ENCODE peak calls at places on chromosomes 12 and 14, in nine cellular contexts. One of them, this sample, is unnamed.
A peak's percentile ranks its signal among the peaks of the same experiment; 100 is the strongest.

GRCh38 chr14:61482348-61483206 is 161.2 kb downstream of the PRKCH start:
- DNase-seq in IMR-90: no peak
- DNase-seq in thoracic aorta: no peak
- DNase-seq in Karpas-422: no peak
- DNase-seq in tibial artery: no peak
- DNase-seq in lower lobe of right lung: no peak
- DNase-seq in pancreas: no peak
- DNase-seq in suprapubic skin: no peak
- DNase-seq in CD4-positive, CD25-positive, alpha-beta regulatory T cell: no peak
- DNase-seq in this sample: no peak

GRCh38 chr12:88578274-88578673 is 2.0 kb downstream of the KITLG start:
- DNase-seq in IMR-90: no peak
- DNase-seq in thoracic aorta: no peak
- DNase-seq in Karpas-422: no peak
- DNase-seq in tibial artery: no peak
- DNase-seq in lower lobe of right lung: no peak
- DNase-seq in pancreas: no peak
- DNase-seq in suprapubic skin: no peak
- DNase-seq in CD4-positive, CD25-positive, alpha-beta regulatory T cell: no peak
- DNase-seq in this sample: no peak

GRCh38 chr12:128819293-128820144 is 4.2 kb downstream of the SLC15A4 start:
- DNase-seq in IMR-90: no peak
- DNase-seq in thoracic aorta: no peak
- DNase-seq in Karpas-422: peak; percentile 21
- DNase-seq in tibial artery: no peak
- DNase-seq in lower lobe of right lung: no peak
- DNase-seq in pancreas: no peak
- DNase-seq in suprapubic skin: no peak
- DNase-seq in CD4-positive, CD25-positive, alpha-beta regulatory T cell: no peak
- DNase-seq in this sample: no peak

GRCh38 chr14:45251912-45252311 is 1.1 kb downstream of the MIS18BP1 start:
- DNase-seq in IMR-90: peak; percentile 2
- DNase-seq in thoracic aorta: no peak
- DNase-seq in Karpas-422: peak; percentile 92
- DNase-seq in tibial artery: no peak
- DNase-seq in lower lobe of right lung: no peak
- DNase-seq in pancreas: no peak
- DNase-seq in suprapubic skin: no peak
- DNase-seq in CD4-positive, CD25-positive, alpha-beta regulatory T cell: no peak
- DNase-seq in this sample: no peak

GRCh38 chr12:57550628-57551549 is 1.0 kb downstream of the KIF5A start:
- DNase-seq in IMR-90: no peak
- DNase-seq in thoracic aorta: no peak
- DNase-seq in Karpas-422: peak; percentile 58
- DNase-seq in tibial artery: peak; percentile 12
- DNase-seq in lower lobe of right lung: no peak
- DNase-seq in pancreas: no peak
- DNase-seq in suprapubic skin: no peak
- DNase-seq in CD4-positive, CD25-positive, alpha-beta regulatory T cell: no peak
- DNase-seq in this sample: no peak

GRCh38 chr14:104680056-104680805 is 9.2 kb upstream of the INF2 start:
- DNase-seq in IMR-90: peak; percentile 85
- DNase-seq in thoracic aorta: no peak
- DNase-seq in Karpas-422: no peak
- DNase-seq in tibial artery: peak; percentile 90
- DNase-seq in lower lobe of right lung: peak; percentile 48
- DNase-seq in pancreas: peak; percentile 60
- DNase-seq in suprapubic skin: no peak
- DNase-seq in CD4-positive, CD25-positive, alpha-beta regulatory T cell: no peak
- DNase-seq in this sample: peak; percentile 46

GRCh38 chr14:65075628-65076325 is 26.5 kb downstream of the MAX start:
- DNase-seq in IMR-90: no peak
- DNase-seq in thoracic aorta: no peak
- DNase-seq in Karpas-422: no peak
- DNase-seq in tibial artery: no peak
- DNase-seq in lower lobe of right lung: no peak
- DNase-seq in pancreas: no peak
- DNase-seq in suprapubic skin: no peak
- DNase-seq in CD4-positive, CD25-positive, alpha-beta regulatory T cell: no peak
- DNase-seq in this sample: no peak

GRCh38 chr12:18294889-18295288 is 33.6 kb downstream of the PIK3C2G start:
- DNase-seq in IMR-90: no peak
- DNase-seq in thoracic aorta: no peak
- DNase-seq in Karpas-422: no peak
- DNase-seq in tibial artery: no peak
- DNase-seq in lower lobe of right lung: no peak
- DNase-seq in pancreas: no peak
- DNase-seq in suprapubic skin: no peak
- DNase-seq in CD4-positive, CD25-positive, alpha-beta regulatory T cell: no peak
- DNase-seq in this sample: no peak

GRCh38 chr12:29971431-29971830 is 187.7 kb upstream of the TMTC1 start:
- DNase-seq in IMR-90: no peak
- DNase-seq in thoracic aorta: no peak
- DNase-seq in Karpas-422: no peak
- DNase-seq in tibial artery: no peak
- DNase-seq in lower lobe of right lung: no peak
- DNase-seq in pancreas: no peak
- DNase-seq in suprapubic skin: no peak
- DNase-seq in CD4-positive, CD25-positive, alpha-beta regulatory T cell: no peak
- DNase-seq in this sample: no peak

GRCh38 chr14:104925941-104926609 is 1.4 kb downstream of the PLD4 start:
- DNase-seq in IMR-90: no peak
- DNase-seq in thoracic aorta: no peak
- DNase-seq in Karpas-422: peak; percentile 71
- DNase-seq in tibial artery: no peak
- DNase-seq in lower lobe of right lung: peak; percentile 43
- DNase-seq in pancreas: no peak
- DNase-seq in suprapubic skin: no peak
- DNase-seq in CD4-positive, CD25-positive, alpha-beta regulatory T cell: no peak
- DNase-seq in this sample: no peak

GRCh38 chr14:22536853-22537338 is 52.1 kb downstream of the DAD1 start:
- DNase-seq in IMR-90: peak; percentile 98
- DNase-seq in thoracic aorta: peak; percentile 83
- DNase-seq in Karpas-422: peak; percentile 75
- DNase-seq in tibial artery: peak; percentile 88
- DNase-seq in lower lobe of right lung: no peak
- DNase-seq in pancreas: no peak
- DNase-seq in suprapubic skin: no peak
- DNase-seq in CD4-positive, CD25-positive, alpha-beta regulatory T cell: peak; percentile 79
- DNase-seq in this sample: peak; percentile 60

GRCh38 chr12:50765325-50765911 is 1.5 kb downstream of the ATF1 start:
- DNase-seq in IMR-90: peak; percentile 56
- DNase-seq in thoracic aorta: no peak
- DNase-seq in Karpas-422: peak; percentile 75
- DNase-seq in tibial artery: no peak
- DNase-seq in lower lobe of right lung: no peak
- DNase-seq in pancreas: peak; percentile 30
- DNase-seq in suprapubic skin: no peak
- DNase-seq in CD4-positive, CD25-positive, alpha-beta regulatory T cell: peak; percentile 43
- DNase-seq in this sample: no peak

GRCh38 chr14:24343795-24344660 is 4.2 kb upstream of the RIPK3 start:
- DNase-seq in IMR-90: no peak
- DNase-seq in thoracic aorta: no peak
- DNase-seq in Karpas-422: no peak
- DNase-seq in tibial artery: no peak
- DNase-seq in lower lobe of right lung: no peak
- DNase-seq in pancreas: no peak
- DNase-seq in suprapubic skin: no peak
- DNase-seq in CD4-positive, CD25-positive, alpha-beta regulatory T cell: no peak
- DNase-seq in this sample: no peak

GRCh38 chr14:88264116-88264515 is 59.0 kb downstream of the KCNK10 start:
- DNase-seq in IMR-90: no peak
- DNase-seq in thoracic aorta: no peak
- DNase-seq in Karpas-422: no peak
- DNase-seq in tibial artery: no peak
- DNase-seq in lower lobe of right lung: no peak
- DNase-seq in pancreas: no peak
- DNase-seq in suprapubic skin: no peak
- DNase-seq in CD4-positive, CD25-positive, alpha-beta regulatory T cell: no peak
- DNase-seq in this sample: no peak

GRCh38 chr14:81831128-81831815 is 297.6 kb upstream of the SEL1L start:
- DNase-seq in IMR-90: no peak
- DNase-seq in thoracic aorta: peak; percentile 4
- DNase-seq in Karpas-422: no peak
- DNase-seq in tibial artery: peak; percentile 69
- DNase-seq in lower lobe of right lung: no peak
- DNase-seq in pancreas: peak; percentile 18
- DNase-seq in suprapubic skin: no peak
- DNase-seq in CD4-positive, CD25-positive, alpha-beta regulatory T cell: no peak
- DNase-seq in this sample: peak; percentile 82

GRCh38 chr14:87097021-87097420 is 896.0 kb downstream of the GALC start:
- DNase-seq in IMR-90: peak; percentile 80
- DNase-seq in thoracic aorta: no peak
- DNase-seq in Karpas-422: no peak
- DNase-seq in tibial artery: no peak
- DNase-seq in lower lobe of right lung: no peak
- DNase-seq in pancreas: no peak
- DNase-seq in suprapubic skin: no peak
- DNase-seq in CD4-positive, CD25-positive, alpha-beta regulatory T cell: no peak
- DNase-seq in this sample: no peak

GRCh38 chr12:21073129-21073528 is 57.9 kb upstream of the SLCO1B1 start:
- DNase-seq in IMR-90: no peak
- DNase-seq in thoracic aorta: no peak
- DNase-seq in Karpas-422: no peak
- DNase-seq in tibial artery: no peak
- DNase-seq in lower lobe of right lung: no peak
- DNase-seq in pancreas: no peak
- DNase-seq in suprapubic skin: no peak
- DNase-seq in CD4-positive, CD25-positive, alpha-beta regulatory T cell: no peak
- DNase-seq in this sample: no peak

GRCh38 chr12:21073822-21074460 is 57.1 kb upstream of the SLCO1B1 start:
- DNase-seq in IMR-90: no peak
- DNase-seq in thoracic aorta: no peak
- DNase-seq in Karpas-422: no peak
- DNase-seq in tibial artery: no peak
- DNase-seq in lower lobe of right lung: no peak
- DNase-seq in pancreas: no peak
- DNase-seq in suprapubic skin: no peak
- DNase-seq in CD4-positive, CD25-positive, alpha-beta regulatory T cell: no peak
- DNase-seq in this sample: no peak
- H3K9me3 ChIP-seq in IMR-90: peaks cover 16% of the 10 kb centered on the region
- H3K9me3 ChIP-seq in thoracic aorta: no peaks in the 10 kb centered on the region
- H3K9me3 ChIP-seq in Karpas-422: no peaks in the 10 kb centered on the region
- H3K9me3 ChIP-seq in tibial artery: no peaks in the 10 kb centered on the region
- H3K9me3 ChIP-seq in lower lobe of right lung: no peaks in the 10 kb centered on the region
- H3K9me3 ChIP-seq in pancreas: no peaks in the 10 kb centered on the region
- H3K9me3 ChIP-seq in suprapubic skin: peaks cover 4% of the 10 kb centered on the region
- H3K9me3 ChIP-seq in CD4-positive, CD25-positive, alpha-beta regulatory T cell: no peaks in the 10 kb centered on the region
- H3K9me3 ChIP-seq in this sample: no peaks in the 10 kb centered on the region

GRCh38 chr14:95535226-95536021 is 574 bp downstream of the GLRX5 start:
- DNase-seq in IMR-90: no peak
- DNase-seq in thoracic aorta: no peak
- DNase-seq in Karpas-422: peak; percentile 73
- DNase-seq in tibial artery: no peak
- DNase-seq in lower lobe of right lung: no peak
- DNase-seq in pancreas: peak; percentile 28
- DNase-seq in suprapubic skin: no peak
- DNase-seq in CD4-positive, CD25-positive, alpha-beta regulatory T cell: no peak
- DNase-seq in this sample: peak; percentile 42

GRCh38 chr14:95534299-95535225 is at the start of gene GLRX5:
- DNase-seq in IMR-90: peak; percentile 100
- DNase-seq in thoracic aorta: peak; percentile 99
- DNase-seq in Karpas-422: peak; percentile 100
- DNase-seq in tibial artery: peak; percentile 100
- DNase-seq in lower lobe of right lung: peak; percentile 97
- DNase-seq in pancreas: peak; percentile 99
- DNase-seq in suprapubic skin: peak; percentile 100
- DNase-seq in CD4-positive, CD25-positive, alpha-beta regulatory T cell: peak; percentile 97
- DNase-seq in this sample: peak; percentile 99

GRCh38 chr14:95537298-95538089 is 2.6 kb downstream of the GLRX5 start:
- DNase-seq in IMR-90: no peak
- DNase-seq in thoracic aorta: no peak
- DNase-seq in Karpas-422: no peak
- DNase-seq in tibial artery: no peak
- DNase-seq in lower lobe of right lung: no peak
- DNase-seq in pancreas: no peak
- DNase-seq in suprapubic skin: no peak
- DNase-seq in CD4-positive, CD25-positive, alpha-beta regulatory T cell: no peak
- DNase-seq in this sample: no peak

GRCh38 chr14:95533822-95534221 is 1.0 kb upstream of the GLRX5 start:
- DNase-seq in IMR-90: no peak
- DNase-seq in thoracic aorta: no peak
- DNase-seq in Karpas-422: peak; percentile 73
- DNase-seq in tibial artery: no peak
- DNase-seq in lower lobe of right lung: no peak
- DNase-seq in pancreas: no peak
- DNase-seq in suprapubic skin: no peak
- DNase-seq in CD4-positive, CD25-positive, alpha-beta regulatory T cell: no peak
- DNase-seq in this sample: peak; percentile 66

GRCh38 chr14:95536036-95536577 is 1.3 kb downstream of the GLRX5 start:
- DNase-seq in IMR-90: no peak
- DNase-seq in thoracic aorta: no peak
- DNase-seq in Karpas-422: no peak
- DNase-seq in tibial artery: no peak
- DNase-seq in lower lobe of right lung: no peak
- DNase-seq in pancreas: no peak
- DNase-seq in suprapubic skin: no peak
- DNase-seq in CD4-positive, CD25-positive, alpha-beta regulatory T cell: no peak
- DNase-seq in this sample: no peak
- H3K4me1 ChIP-seq in IMR-90: peaks cover 7% of the 10 kb centered on the region
- H3K4me1 ChIP-seq in thoracic aorta: peaks cover 50% of the 10 kb centered on the region
- H3K4me1 ChIP-seq in Karpas-422: peaks cover 54% of the 10 kb centered on the region
- H3K4me1 ChIP-seq in tibial artery: no peaks in the 10 kb centered on the region
- H3K4me1 ChIP-seq in lower lobe of right lung: peaks cover 59% of the 10 kb centered on the region
- H3K4me1 ChIP-seq in pancreas: peaks cover 44% of the 10 kb centered on the region
- H3K4me1 ChIP-seq in suprapubic skin: peaks cover 63% of the 10 kb centered on the region
- H3K4me1 ChIP-seq in CD4-positive, CD25-positive, alpha-beta regulatory T cell: peaks cover 54% of the 10 kb centered on the region
- H3K4me1 ChIP-seq in this sample: peaks cover 65% of the 10 kb centered on the region

GRCh38 chr12:9077576-9078031 is 38.1 kb downstream of the A2M start:
- DNase-seq in IMR-90: no peak
- DNase-seq in thoracic aorta: no peak
- DNase-seq in Karpas-422: no peak
- DNase-seq in tibial artery: no peak
- DNase-seq in lower lobe of right lung: no peak
- DNase-seq in pancreas: no peak
- DNase-seq in suprapubic skin: no peak
- DNase-seq in CD4-positive, CD25-positive, alpha-beta regulatory T cell: no peak
- DNase-seq in this sample: no peak
- H3K4me3 ChIP-seq in IMR-90: no peak overlapping the region
- H3K4me3 ChIP-seq in thoracic aorta: no peak overlapping the region
- H3K4me3 ChIP-seq in Karpas-422: no peak overlapping the region
- H3K4me3 ChIP-seq in tibial artery: no peak overlapping the region
- H3K4me3 ChIP-seq in lower lobe of right lung: no peak overlapping the region
- H3K4me3 ChIP-seq in pancreas: no peak overlapping the region
- H3K4me3 ChIP-seq in suprapubic skin: no peak overlapping the region
- H3K4me3 ChIP-seq in CD4-positive, CD25-positive, alpha-beta regulatory T cell: no peak overlapping the region
- H3K4me3 ChIP-seq in this sample: no peak overlapping the region

DNA sequence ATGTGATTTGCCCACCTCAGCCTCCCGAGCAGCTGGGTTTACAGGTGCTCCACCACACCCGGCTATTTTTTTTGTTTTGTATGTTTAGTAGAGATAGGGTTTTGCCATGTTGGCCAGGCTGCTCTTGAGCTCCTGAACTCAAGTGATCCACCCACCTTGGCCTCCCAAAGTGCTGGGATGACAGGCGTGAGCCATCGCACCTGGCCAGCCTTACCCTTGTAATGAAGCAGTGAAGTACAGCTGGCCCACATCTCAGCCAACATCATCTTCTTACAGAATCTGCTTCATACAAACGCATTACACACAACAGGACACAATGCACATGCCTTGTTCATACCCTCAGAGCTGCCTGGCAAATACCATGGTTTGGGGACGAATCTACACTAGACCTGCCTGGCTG is 31.3 kb upstream of the CHFR start:
- DNase-seq in IMR-90: no peak
- DNase-seq in thoracic aorta: no peak
- DNase-seq in Karpas-422: no peak
- DNase-seq in tibial artery: no peak
- DNase-seq in lower lobe of right lung: no peak
- DNase-seq in pancreas: no peak
- DNase-seq in suprapubic skin: no peak
- DNase-seq in CD4-positive, CD25-positive, alpha-beta regulatory T cell: no peak
- DNase-seq in this sample: no peak
- H3K9me3 ChIP-seq in IMR-90: peaks cover 71% of the 10 kb centered on the region
- H3K9me3 ChIP-seq in thoracic aorta: peaks cover 93% of the 10 kb centered on the region
- H3K9me3 ChIP-seq in Karpas-422: peaks cover 40% of the 10 kb centered on the region
- H3K9me3 ChIP-seq in tibial artery: peaks cover 76% of the 10 kb centered on the region
- H3K9me3 ChIP-seq in lower lobe of right lung: peaks cover 99% of the 10 kb centered on the region
- H3K9me3 ChIP-seq in pancreas: no peaks in the 10 kb centered on the region
- H3K9me3 ChIP-seq in suprapubic skin: peaks cover 74% of the 10 kb centered on the region
- H3K9me3 ChIP-seq in CD4-positive, CD25-positive, alpha-beta regulatory T cell: peaks cover 94% of the 10 kb centered on the region
- H3K9me3 ChIP-seq in this sample: peaks cover 95% of the 10 kb centered on the region

This sample was measured in psoas muscle.